ENCODE peak calls at places on chromosomes 2 and 18, in five cellular contexts. L is foreskin fibroblast, Q is choroid plexus epithelial cell, D is progenitor cell of endocrine pancreas, A is WTC11. V is an unnamed sample.

GRCh38 chr18:56545539-56545938 is 92.9 kb downstream of the TXNL1 start:
- DNase-seq in D (no peak), A (no peak), L (no peak), Q (no peak), V (no peak)

GRCh38 chr2:51707625-51708024 is 675.7 kb upstream of the NRXN1 start:
- DNase-seq in Q (no peak), A (no peak), L (no peak), D (no peak), V (no peak)

GRCh38 chr2:149329068-149329467 is 1.3 kb upstream of the LYPD6 start:
- DNase-seq in A (peak), L (no peak), D (no peak), Q (no peak), V (no peak)

GRCh38 chr2:237968048-237968862 is 1.4 kb downstream of the UBE2F start:
- DNase-seq in Q (peak), L (peak), A (no peak), D (no peak), V (no peak)

GRCh38 chr2:217106650-217107014 is 246.8 kb upstream of the TNP1 start:
- DNase-seq in A (peak), L (peak), D (no peak), Q (peak), V (no peak)

GRCh38 chr18:2657043-2657512 is 1.6 kb downstream of the SMCHD1 start:
- DNase-seq in A (no peak), Q (peak), L (no peak), D (no peak), V (no peak)

GRCh38 chr18:8696749-8697211 is 8.6 kb upstream of the MTCL1 start:
- DNase-seq in A (peak), Q (peak), D (peak), L (peak), V (peak)

GRCh38 chr2:45595724-45596435 is 15.2 kb downstream of the SRBD1 start:
- DNase-seq in D (no peak), Q (no peak), L (peak), A (no peak), V (no peak)

GRCh38 chr2:6827516-6828298 is 38.0 kb downstream of the CMPK2 start:
- DNase-seq in A (no peak), Q (peak), D (no peak), L (no peak), V (no peak)

GRCh38 chr2:135563793-135564192 is 32.5 kb downstream of the R3HDM1 start:
- DNase-seq in D (no peak), Q (peak), A (no peak), L (peak), V (no peak)

GRCh38 chr18:67875936-67876335 is 359.4 kb upstream of the DSEL start:
- DNase-seq in L (no peak), A (no peak), Q (no peak), D (no peak), V (no peak)

GRCh38 chr18:79918089-79919011 is 33.1 kb downstream of the SLC66A2 start:
- DNase-seq in A (no peak), L (no peak), Q (no peak), D (no peak), V (no peak)

GRCh38 chr18:6627621-6628020 is 101.9 kb upstream of the ARHGAP28 start:
- DNase-seq in D (no peak), Q (peak), L (no peak), A (no peak), V (no peak)

GRCh38 chr18:317618-318017 is 49.8 kb upstream of the THOC1 start:
- DNase-seq in D (no peak), L (no peak), Q (no peak), A (no peak), V (no peak)

GRCh38 chr2:215442392-215442787 is 6.5 kb upstream of the FN1 start:
- DNase-seq in L (no peak), Q (no peak), A (no peak), D (no peak), V (no peak)

GRCh38 chr2:172672999-172673726 is 62.5 kb upstream of the RAPGEF4 start:
- DNase-seq in Q (peak), D (no peak), L (peak), A (no peak), V (no peak)

GRCh38 chr2:202950592-202950991 is 38.5 kb downstream of the CARF start:
- DNase-seq in Q (peak), A (no peak), L (no peak), D (no peak), V (no peak)

DNA sequence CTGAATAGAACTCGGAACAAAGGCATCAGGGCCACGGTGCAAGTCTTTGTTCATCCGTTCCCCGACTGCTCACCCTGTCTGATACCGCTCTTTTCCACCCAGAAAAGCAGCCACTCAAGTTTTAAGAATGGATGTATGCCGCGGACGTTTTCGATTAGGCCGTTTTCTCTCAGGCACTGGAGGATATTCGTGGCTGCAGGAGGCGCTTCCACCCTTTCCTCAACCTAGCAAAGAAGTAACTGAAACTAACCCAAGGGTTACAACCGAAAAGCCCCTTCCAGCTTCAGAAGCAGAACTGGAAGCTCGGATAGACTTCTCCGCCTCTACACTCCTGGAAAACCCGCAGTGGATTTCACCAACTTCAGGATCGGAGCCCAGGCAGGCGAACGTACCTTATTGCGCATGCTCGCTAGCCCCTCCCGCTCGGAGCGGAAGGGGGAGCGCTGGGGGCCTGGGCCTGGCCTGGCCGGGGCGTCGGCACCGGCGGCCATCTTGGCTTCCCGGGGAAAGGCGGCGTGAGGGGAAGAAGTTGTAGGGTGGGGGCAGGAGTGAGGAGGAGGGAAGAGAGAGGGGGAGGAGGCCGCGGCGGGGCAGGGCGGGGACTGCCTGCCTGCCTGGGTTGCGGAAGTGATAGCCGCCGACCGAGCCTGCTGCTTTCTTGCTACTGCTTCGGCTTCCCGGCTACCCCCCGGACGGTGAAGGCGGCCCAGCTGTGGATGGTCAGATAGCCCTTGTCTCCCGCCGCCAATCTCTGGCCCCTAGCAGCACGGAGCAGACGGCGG is at the start of gene ACTR3:
- DNase-seq in L (peak), Q (peak), A (peak), D (peak), V (peak)
- TF ChIP-seq CTCF in L (no peak), Q (peak), A (no peak), D (no peak), V (no peak)

DNA sequence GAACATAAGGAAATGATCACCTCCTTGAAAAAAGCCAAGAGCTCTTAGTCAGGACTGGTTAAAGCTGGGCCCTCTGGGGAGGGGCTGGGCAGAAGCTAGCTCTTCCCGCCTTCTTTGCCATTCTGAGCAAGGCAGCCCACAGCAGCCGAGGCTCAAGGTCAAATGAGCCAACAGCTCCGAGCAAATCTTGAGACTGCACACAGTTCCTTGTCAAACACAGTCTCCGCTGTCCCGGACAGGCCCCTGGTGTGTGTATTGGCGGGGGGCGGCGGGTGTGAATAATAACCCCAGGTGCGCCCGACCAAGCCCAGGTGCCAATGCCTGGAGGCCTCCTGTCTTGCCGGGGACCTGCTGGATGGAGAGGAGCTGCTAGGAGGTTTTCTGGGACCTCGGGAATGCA is 46.4 kb upstream of the ACAA2 start:
- DNase-seq in A (no peak), Q (no peak), L (no peak), D (no peak), V (no peak)
- TF ChIP-seq CTCF in A (no peak), Q (no peak), L (no peak), D (no peak), V (no peak)

GRCh38 chr2:126244937-126245336 is 411.0 kb upstream of the GYPC start:
- DNase-seq in Q (peak), A (peak), D (peak), L (no peak), V (no peak)

GRCh38 chr2:126239560-126239959 is 416.4 kb upstream of the GYPC start:
- DNase-seq in Q (no peak), D (no peak), A (no peak), L (no peak), V (no peak)
- TF ChIP-seq CTCF in Q (no peak), D (no peak), A (no peak), L (no peak), V (no peak)

DNA sequence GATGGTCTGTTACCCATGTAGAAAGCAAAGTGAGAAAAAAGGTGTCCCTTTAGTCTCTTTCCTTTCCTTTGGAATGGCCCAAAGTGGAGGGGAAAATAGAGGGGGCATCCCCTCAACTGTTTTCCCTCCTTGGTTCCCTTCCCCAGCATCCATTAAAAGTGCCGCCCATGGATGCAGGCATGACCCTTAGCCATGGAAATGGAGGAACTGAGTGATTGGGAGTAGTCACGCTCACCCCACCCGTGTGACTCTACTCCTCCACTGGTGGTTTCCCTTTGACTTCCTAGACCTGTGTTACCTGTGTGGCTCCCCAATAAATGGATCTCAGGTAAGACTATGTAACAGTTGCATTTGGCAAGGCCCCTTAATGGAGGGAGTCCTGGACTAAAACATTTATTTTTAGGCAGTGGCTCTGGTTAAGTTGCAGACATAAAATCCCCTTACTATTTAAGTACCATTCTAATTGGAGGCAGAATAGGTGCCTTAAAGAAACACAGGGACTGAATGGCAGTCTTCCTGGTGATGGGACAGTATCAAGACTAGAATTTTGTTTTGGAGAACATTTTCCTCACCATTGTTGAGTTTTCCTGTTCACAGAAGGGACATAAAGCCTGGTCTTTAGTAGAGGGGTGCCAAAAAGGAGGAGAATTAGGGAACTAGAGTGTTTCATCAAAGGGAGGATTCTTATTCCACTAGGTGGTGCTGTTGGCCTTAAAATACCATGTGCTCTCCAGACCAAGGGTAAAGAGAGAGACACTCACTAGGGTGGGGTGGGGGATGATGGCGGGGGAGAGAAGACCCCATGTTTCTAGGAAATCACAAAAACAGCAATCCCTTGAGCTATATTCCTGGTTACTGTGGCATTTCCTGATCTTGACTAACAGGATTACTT is 25.7 kb upstream of the PLA2R1 start:
- DNase-seq in A (no peak), L (no peak), Q (peak), D (no peak), V (no peak)
- TF ChIP-seq CTCF in A (no peak), L (peak), Q (peak), D (no peak), V (no peak)

GRCh38 chr2:161425966-161426365 is 9.9 kb downstream of the TBR1 start:
- DNase-seq in A (no peak), D (no peak), Q (no peak), L (no peak), V (no peak)

GRCh38 chr2:161427413-161428239 is 11.5 kb downstream of the TBR1 start:
- DNase-seq in Q (no peak), A (peak), D (no peak), L (no peak), V (no peak)

GRCh38 chr2:161426416-161426787 is 10.3 kb downstream of the TBR1 start:
- DNase-seq in A (no peak), D (no peak), L (no peak), Q (no peak), V (no peak)

GRCh38 chr2:161428240-161428587 is 12.1 kb downstream of the TBR1 start:
- DNase-seq in Q (no peak), A (no peak), D (no peak), L (no peak), V (no peak)

GRCh38 chr2:161426788-161427412 is 10.8 kb downstream of the TBR1 start:
- DNase-seq in Q (peak), D (no peak), L (no peak), A (peak), V (no peak)
- TF ChIP-seq CTCF in Q (peak), D (peak), L (peak), A (no peak), V (no peak)